ENCODE peak calls at places on chromosomes 16 and 17, in nine cellular contexts. G is endothelial cell, R is RWPE1, E is endodermal cell, Z is fibroblast of the aortic adventitia, I is Caco-2, K is cardiac fibroblast, J is tibial artery, X is OCI-LY7. T is an unnamed sample.
A peak's percentile ranks its signal among the peaks of the same experiment; 100 is the strongest.

GRCh38 chr17:71922439-71922838 is 198.4 kb upstream of the SOX9 start:
- DNase-seq in R (peak; percentile 70), E (peak; percentile 56), K (peak; percentile 53), X (no peak), Z (no peak), G (no peak), J (no peak), I (no peak), T (no peak)

GRCh38 chr16:19769239-19769638 is 51.2 kb downstream of the IQCK start:
- DNase-seq in X (no peak), I (no peak), K (no peak), E (peak; percentile 15), R (no peak), Z (no peak), G (no peak), J (no peak), T (no peak)

GRCh38 chr17:29214215-29215146 is 32.2 kb upstream of the CRYBA1 start:
- DNase-seq in K (no peak), Z (no peak), E (no peak), G (no peak), R (no peak), I (no peak), X (no peak), J (no peak), T (no peak)

GRCh38 chr16:64416232-64417010 is 705.4 kb downstream of the CDH11 start:
- DNase-seq in J (no peak), K (peak; percentile 71), R (no peak), E (no peak), X (peak; percentile 37), G (no peak), I (no peak), Z (peak; percentile 55), T (peak; percentile 33)

GRCh38 chr17:6381052-6381451 is 53.9 kb downstream of the AIPL1 start:
- DNase-seq in Z (no peak), E (no peak), G (no peak), X (no peak), I (no peak), J (no peak), K (peak; percentile 8), R (peak; percentile 39), T (peak; percentile 40)

GRCh38 chr17:78737332-78737731 is 44.7 kb downstream of the CYTH1 start:
- DNase-seq in Z (peak; percentile 82), I (no peak), E (no peak), K (peak; percentile 77), X (no peak), J (no peak), R (peak; percentile 70), G (no peak), T (peak; percentile 75)

GRCh38 chr17:62188713-62189112 is 123.6 kb upstream of the MED13 start:
- DNase-seq in E (no peak), J (no peak), K (no peak), I (peak; percentile 93), G (no peak), R (no peak), X (no peak), Z (peak; percentile 6), T (no peak)

GRCh38 chr16:4864728-4865127 is 17.4 kb downstream of the UBN1 start:
- DNase-seq in X (no peak), E (no peak), G (no peak), R (no peak), I (no peak), J (no peak), K (no peak), Z (no peak), T (no peak)

GRCh38 chr16:49216593-49216992 is 65.0 kb downstream of the CBLN1 start:
- DNase-seq in G (no peak), Z (no peak), X (no peak), J (no peak), R (no peak), K (no peak), I (no peak), E (peak; percentile 62), T (no peak)

GRCh38 chr17:19646788-19647696 is 1.5 kb upstream of the ALDH3A2 start:
- DNase-seq in J (no peak), R (no peak), X (no peak), Z (peak; percentile 36), I (no peak), G (no peak), K (peak; percentile 36), E (peak; percentile 88), T (no peak)

GRCh38 chr17:28878981-28879380 is 18.6 kb downstream of the FLOT2 start:
- DNase-seq in Z (peak; percentile 35), X (peak; percentile 68), I (peak; percentile 79), R (peak; percentile 75), J (no peak), G (peak; percentile 41), K (peak; percentile 55), E (peak; percentile 94), T (peak; percentile 30)

GRCh38 chr17:66916946-66917345 is 47.6 kb upstream of the CACNG4 start:
- DNase-seq in K (no peak), X (no peak), J (no peak), Z (no peak), R (no peak), G (no peak), E (no peak), I (no peak), T (no peak)

GRCh38 chr17:66910651-66911285 is 53.7 kb upstream of the CACNG4 start:
- DNase-seq in X (no peak), Z (no peak), E (no peak), J (no peak), K (no peak), G (no peak), I (no peak), R (no peak), T (no peak)

GRCh38 chr17:66915792-66916191 is 48.7 kb upstream of the CACNG4 start:
- DNase-seq in I (no peak), R (no peak), K (no peak), J (no peak), E (no peak), Z (no peak), X (no peak), G (no peak), T (no peak)

GRCh38 chr17:66918896-66919295 is 45.6 kb upstream of the CACNG4 start:
- DNase-seq in I (no peak), J (no peak), X (no peak), R (no peak), G (no peak), E (no peak), K (no peak), Z (no peak), T (no peak)

DNA sequence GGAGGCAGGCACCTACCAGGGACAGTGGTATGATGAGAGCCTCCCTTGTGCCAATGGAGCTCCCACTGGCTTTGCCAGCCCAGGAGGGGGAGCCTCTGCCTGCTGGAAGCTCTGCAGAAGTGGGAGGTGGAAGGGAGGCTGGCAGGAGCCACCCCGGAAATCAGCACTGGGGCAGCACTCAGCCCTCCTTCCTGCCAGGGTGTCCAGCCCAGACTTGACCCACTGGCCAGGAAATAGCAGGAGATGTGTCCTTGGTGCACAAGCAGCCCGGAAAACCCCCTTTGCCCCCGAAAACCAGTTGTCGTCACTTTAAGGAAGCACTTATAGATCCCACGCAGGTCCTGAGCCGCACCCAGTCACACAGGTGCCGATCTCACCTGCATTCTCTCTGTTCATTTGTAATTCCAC is 49.3 kb upstream of the CACNG4 start:
- DNase-seq in I (no peak), J (no peak), Z (no peak), X (no peak), G (no peak), K (peak; percentile 14), E (peak; percentile 81), R (peak; percentile 83), T (no peak)
- TF ChIP-seq CTCF in I (peak; percentile 66), J (no peak), Z (peak; percentile 2), X (no peak), G (no peak), K (peak; percentile 5), E (peak; percentile 64), R (peak; percentile 64), T (peak; percentile 51)

GRCh38 chr16:30355144-30355953 is at the start of gene CD2BP2:
- DNase-seq in X (peak; percentile 98), R (peak; percentile 94), E (peak; percentile 97), K (peak; percentile 100), Z (peak; percentile 99), J (peak; percentile 98), I (peak; percentile 97), G (peak; percentile 87), T (peak; percentile 99)
- TF ChIP-seq CTCF in X (peak; percentile 12), R (no peak), E (peak; percentile 40), K (no peak), Z (peak; percentile 17), J (no peak), I (no peak), G (no peak), T (no peak)

GRCh38 chr17:31736855-31737625 is 122.0 kb downstream of the COPRS start:
- DNase-seq in K (no peak), J (no peak), R (no peak), Z (no peak), E (no peak), I (no peak), G (no peak), X (no peak), T (no peak)

GRCh38 chr17:31738067-31738466 is 121.0 kb downstream of the COPRS start:
- DNase-seq in G (no peak), Z (no peak), K (no peak), I (no peak), R (no peak), X (no peak), E (no peak), J (no peak), T (no peak)

GRCh38 chr17:31740611-31741082 is 118.4 kb downstream of the COPRS start:
- DNase-seq in Z (peak; percentile 92), G (no peak), X (no peak), I (no peak), R (no peak), J (no peak), E (no peak), K (peak; percentile 65), T (peak; percentile 97)

GRCh38 chr17:31739300-31739699 is 119.7 kb downstream of the COPRS start:
- DNase-seq in E (no peak), R (no peak), G (no peak), Z (peak; percentile 96), I (no peak), K (peak; percentile 65), J (no peak), X (no peak), T (peak; percentile 71)

GRCh38 chr17:31738488-31738887 is 120.6 kb downstream of the COPRS start:
- DNase-seq in G (no peak), E (no peak), K (no peak), J (no peak), Z (no peak), I (no peak), X (no peak), R (no peak), T (no peak)
- TF ChIP-seq CTCF in G (no peak), E (no peak), K (no peak), J (no peak), Z (no peak), I (no peak), X (no peak), R (no peak), T (no peak)

DNA sequence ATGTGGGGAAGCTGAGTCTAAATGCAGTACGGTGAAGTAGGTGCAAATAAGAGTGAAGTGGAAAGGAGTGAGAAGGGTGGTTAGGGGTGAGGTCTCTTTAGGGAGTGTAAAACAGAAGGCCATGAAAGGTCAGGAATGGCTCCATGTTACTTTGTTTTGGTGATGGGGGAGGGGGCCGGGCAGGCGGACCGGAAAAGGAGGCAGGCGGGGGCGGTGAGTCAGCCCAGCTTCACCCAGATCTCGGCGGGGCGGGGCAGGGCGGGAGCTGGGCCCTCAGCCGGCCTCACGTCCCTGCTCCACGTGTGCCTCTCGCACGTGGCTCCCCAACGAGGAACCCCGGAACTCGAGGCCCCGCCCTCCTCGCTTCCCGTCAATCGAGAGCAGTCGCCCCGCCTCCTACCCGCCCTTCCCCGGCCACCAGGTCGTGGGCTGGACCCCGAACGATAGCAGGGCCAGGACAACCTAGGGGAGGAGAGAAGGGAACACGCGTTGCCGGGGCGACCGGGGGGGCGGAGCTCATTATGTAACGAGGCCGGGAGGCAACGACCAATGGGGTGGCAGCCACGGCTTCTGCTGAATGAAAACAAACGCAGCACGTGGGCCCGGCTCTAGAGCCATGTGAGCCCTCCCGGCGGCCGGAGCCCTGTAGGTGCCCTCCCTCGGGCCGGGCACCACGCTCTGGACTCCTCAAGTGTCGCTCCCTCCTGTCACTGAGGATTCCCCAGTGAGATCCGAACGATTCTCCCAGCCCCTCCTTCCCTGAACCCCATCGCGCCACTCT is 1.4 kb downstream of the NR1D1 start:
- DNase-seq in I (peak; percentile 100), K (peak; percentile 100), E (peak; percentile 99), G (peak; percentile 81), Z (peak; percentile 99), J (peak; percentile 100), R (peak; percentile 100), X (peak; percentile 96), T (peak; percentile 99)
- TF ChIP-seq CTCF in I (no peak), K (no peak), E (no peak), G (no peak), Z (no peak), J (no peak), R (no peak), X (no peak), T (no peak)